ENCODE peak calls at places on chromosomes 4 and X, in nine cellular contexts. C is stimulated activated CD4-positive, alpha-beta T cell treated with anti-CD3 and anti-CD28 coated beads, TNF-alpha, amount 100 ng/mL, for 1 hour; Y is endothelial cell; P is HuH-7; S is GM12865; T is GM23338; R is fibroblast of pulmonary artery; G is ACHN; L is CD8-positive, alpha-beta T cell. B is an unnamed sample.

GRCh38 chr4:158624889-158625478 is 46.7 kb downstream of the C4orf46 start:
- DNase-seq in L (no peak), S (peak), C (no peak), T (peak), G (peak), P (peak), R (peak), Y (peak), B (no peak)

GRCh38 chrX:137567474-137568232 is 1.7 kb downstream of the ZIC3 start:
- DNase-seq in R (no peak), C (no peak), P (no peak), L (no peak), Y (no peak), G (no peak), T (peak), S (no peak), B (no peak)

GRCh38 chr4:42167709-42168108 is 15.3 kb upstream of the BEND4 start:
- DNase-seq in S (peak), T (no peak), G (no peak), Y (no peak), R (no peak), P (no peak), C (no peak), L (no peak), B (no peak)

GRCh38 chr4:1325681-1326635 is 21.1 kb upstream of the UVSSA start:
- DNase-seq in S (no peak), T (no peak), L (no peak), G (no peak), P (no peak), C (no peak), R (no peak), Y (no peak), B (peak)

GRCh38 chrX:41010188-41010846 is 74.9 kb upstream of the USP9X start:
- DNase-seq in P (peak), R (peak), T (peak), Y (peak), L (peak), G (peak), S (peak), C (no peak), B (peak)

GRCh38 chr4:182093431-182093831 is 149.8 kb upstream of the TENM3 start:
- DNase-seq in P (no peak), S (peak), G (no peak), R (no peak), L (no peak), T (no peak), C (no peak), Y (no peak), B (no peak)

GRCh38 chr4:119035941-119036737 is 99.5 kb upstream of the MYOZ2 start:
- DNase-seq in S (no peak), L (no peak), T (no peak), C (no peak), Y (no peak), G (peak), R (no peak), P (no peak), B (no peak)

GRCh38 chr4:127634181-127634580 is 1.4 kb downstream of the INTU start:
- DNase-seq in T (no peak), G (no peak), P (no peak), R (peak), C (no peak), L (no peak), S (no peak), Y (no peak), B (no peak)

GRCh38 chr4:178165909-178166308 is 723.7 kb upstream of the AGA start:
- DNase-seq in P (no peak), S (no peak), T (no peak), Y (no peak), C (no peak), G (no peak), R (no peak), L (no peak), B (no peak)

GRCh38 chrX:119041175-119041574 is 31.6 kb upstream of the CT47C1 start:
- DNase-seq in R (peak), P (peak), G (peak), S (no peak), Y (no peak), T (no peak), C (no peak), L (no peak), B (no peak)

GRCh38 chr4:172709376-172709775 is 459.2 kb upstream of the GALNT7 start:
- DNase-seq in Y (no peak), T (peak), R (no peak), L (no peak), S (no peak), C (no peak), G (no peak), P (no peak), B (no peak)

GRCh38 chr4:165540206-165540865 is 161.5 kb downstream of the CPE start:
- DNase-seq in S (no peak), Y (no peak), P (no peak), L (no peak), C (no peak), R (no peak), T (no peak), G (no peak), B (no peak)

GRCh38 chrX:12080265-12080664 is 58.0 kb upstream of the FRMPD4 start:
- DNase-seq in S (peak), Y (peak), G (peak), T (peak), R (peak), C (no peak), L (no peak), P (peak), B (no peak)

GRCh38 chr4:164485169-164485568 is 268.8 kb upstream of the SMIM31 start:
- DNase-seq in S (no peak), Y (no peak), P (no peak), R (no peak), C (no peak), T (no peak), G (peak), L (no peak), B (no peak)

GRCh38 chrX:130170752-130171445 is 863 bp upstream of the RAB33A start:
- DNase-seq in G (peak), L (peak), S (peak), Y (peak), C (no peak), P (peak), R (no peak), T (peak), B (peak)

GRCh38 chr4:89072921-89073320 is 15.9 kb upstream of the FAM13A start:
- DNase-seq in P (no peak), G (no peak), S (no peak), L (no peak), R (no peak), T (no peak), Y (no peak), C (no peak), B (no peak)